ENCODE peak calls at places on chromosomes 4 and X, in seven cellular contexts. T is IMR-90, Z is neuronal stem cell, D is trophoblast cell, W is mesendoderm, J is mesenchymal stem cell, O is H1. E is an unnamed sample.

GRCh38 chr4:140739971-140740370 is 16.2 kb downstream of the TBC1D9 start:
- DNase-seq in D (peak; percentile 17), T (no peak), W (peak; percentile 41), Z (no peak), O (no peak), J (no peak), E (no peak)

GRCh38 chrX:135327299-135327698 is 18.0 kb downstream of the ETDC start:
- DNase-seq in D (no peak), J (peak; percentile 61), O (no peak), Z (no peak), T (peak; percentile 94), W (no peak), E (no peak)

GRCh38 chr4:75658881-75659280 is 14.3 kb downstream of the G3BP2 start:
- DNase-seq in Z (no peak), T (peak; percentile 66), W (no peak), J (peak; percentile 57), D (no peak), O (no peak), E (no peak)

GRCh38 chr4:152784490-152785195 is 4.9 kb downstream of the ARFIP1 start:
- DNase-seq in D (peak; percentile 82), J (peak; percentile 45), Z (no peak), W (peak; percentile 82), O (no peak), T (peak; percentile 40), E (no peak)

GRCh38 chr4:38867478-38868054 is at the start of gene FAM114A1:
- DNase-seq in T (peak; percentile 80), Z (peak; percentile 41), J (peak; percentile 83), D (peak; percentile 87), W (peak; percentile 80), O (peak; percentile 77), E (peak; percentile 63)

GRCh38 chrX:70554523-70554922 is 109.9 kb downstream of the DLG3 start:
- DNase-seq in T (peak; percentile 1), J (no peak), D (no peak), W (no peak), Z (no peak), O (no peak), E (no peak)

GRCh38 chr4:15162465-15163283 is 160.4 kb downstream of the CPEB2 start:
- DNase-seq in W (peak; percentile 19), D (peak; percentile 51), T (peak; percentile 53), J (peak; percentile 34), O (no peak), Z (no peak), E (no peak)

GRCh38 chr4:84870398-84871163 is 95.9 kb downstream of the WDFY3 start:
- DNase-seq in T (peak; percentile 76), D (peak; percentile 79), W (peak; percentile 99), O (peak; percentile 59), J (peak; percentile 83), Z (no peak), E (peak; percentile 70)

GRCh38 chr4:26701786-26702227 is 117.9 kb downstream of the TBC1D19 start:
- DNase-seq in T (peak; percentile 70), D (no peak), W (no peak), O (no peak), J (peak; percentile 26), Z (no peak), E (no peak)

GRCh38 chrX:119425050-119425449 is 25.9 kb downstream of the SLC25A43 start:
- DNase-seq in O (no peak), D (no peak), Z (no peak), W (no peak), T (no peak), J (no peak), E (no peak)

GRCh38 chr4:96407651-96408342 is 567.9 kb downstream of the PDHA2 start:
- DNase-seq in O (no peak), D (no peak), W (no peak), T (no peak), J (no peak), Z (no peak), E (no peak)

GRCh38 chr4:88757067-88757466 is 59.4 kb upstream of the NAP1L5 start:
- DNase-seq in T (peak; percentile 34), O (no peak), D (no peak), J (no peak), Z (no peak), W (no peak), E (no peak)

DNA sequence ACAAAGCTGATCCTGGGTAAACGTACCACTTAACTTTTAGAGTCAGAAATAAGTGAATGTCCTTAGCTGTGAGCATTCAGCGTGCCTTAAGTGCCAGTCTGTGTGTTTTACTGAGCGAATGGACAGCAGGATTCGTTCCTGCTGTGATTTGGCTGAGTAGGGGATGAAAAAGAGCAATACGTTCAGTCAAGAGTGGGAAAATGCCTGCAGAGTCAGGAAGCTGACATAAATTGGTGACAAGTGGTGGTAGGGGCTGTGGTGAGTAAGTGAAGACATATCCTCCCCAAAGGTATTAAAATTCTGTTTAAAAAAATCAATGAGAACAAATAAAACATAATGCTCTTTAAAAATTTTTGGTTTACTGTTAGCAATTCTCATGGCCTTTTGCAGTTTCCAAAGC is 56.6 kb upstream of the TNIP3 start:
- DNase-seq in W (peak; percentile 18), O (no peak), D (no peak), T (no peak), J (no peak), Z (no peak), E (no peak)
- H4K8ac ChIP-seq in W (no peak overlapping the region), O (no peak overlapping the region), D (peak overlapping the region; percentile 16), T (no peak overlapping the region), J (peak overlapping the region; percentile 8), Z (no peak overlapping the region), E (no peak overlapping the region)

DNA sequence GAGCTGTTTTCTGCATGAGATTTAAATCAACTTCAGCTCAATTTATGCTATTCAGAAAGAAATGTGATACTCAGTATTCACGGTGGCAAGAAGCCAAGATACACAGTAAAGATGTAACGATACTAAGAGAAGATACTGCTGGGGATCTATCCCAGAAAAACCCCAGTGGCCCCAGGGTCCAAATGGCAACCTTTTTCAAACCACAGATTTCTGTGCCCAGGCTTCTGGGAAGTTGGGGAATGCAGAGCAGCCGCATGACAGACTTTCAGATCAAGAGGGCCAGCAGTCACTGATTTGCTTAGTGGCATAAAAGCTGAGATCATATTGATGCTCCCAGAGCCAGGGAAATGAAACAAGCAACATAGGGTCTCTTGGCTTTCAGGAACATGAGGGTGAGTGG is 353.9 kb downstream of the AFF2 start:
- DNase-seq in J (no peak), O (no peak), T (no peak), D (no peak), W (no peak), Z (no peak), E (no peak)
- H4K8ac ChIP-seq in J (no peak overlapping the region), O (no peak overlapping the region), T (no peak overlapping the region), D (no peak overlapping the region), W (no peak overlapping the region), Z (no peak overlapping the region), E (no peak overlapping the region)

GRCh38 chrX:48475774-48476577 is at the start of gene FTSJ1:
- DNase-seq in J (peak; percentile 95), T (peak; percentile 93), O (peak; percentile 65), Z (peak; percentile 32), D (peak; percentile 75), W (peak; percentile 86), E (peak; percentile 52)
- H4K8ac ChIP-seq in J (peak within 1 kb of the TSS; percentile 90), T (peak within 1 kb of the TSS; percentile 80), O (peak within 1 kb of the TSS; percentile 85), Z (no peak within 1 kb of the TSS), D (peak within 1 kb of the TSS; percentile 76), W (peak within 1 kb of the TSS; percentile 13), E (no peak within 1 kb of the TSS)

GRCh38 chrX:153520286-153520917 is 3.0 kb downstream of the ATP2B3 start:
- DNase-seq in Z (no peak), T (no peak), D (peak; percentile 63), W (no peak), O (no peak), J (no peak), E (no peak)

GRCh38 chrX:153516055-153516454 is 1.4 kb upstream of the ATP2B3 start:
- DNase-seq in D (no peak), T (peak; percentile 11), O (no peak), J (no peak), Z (no peak), W (no peak), E (no peak)

GRCh38 chrX:153517421-153517820 is at the start of gene ATP2B3:
- DNase-seq in W (no peak), Z (no peak), T (no peak), O (no peak), J (no peak), D (no peak), E (no peak)

GRCh38 chrX:153519569-153520285 is 2.3 kb downstream of the ATP2B3 start:
- DNase-seq in J (no peak), O (no peak), W (no peak), T (peak; percentile 55), D (no peak), Z (no peak), E (no peak)

GRCh38 chrX:153517941-153518834 is 746 bp downstream of the ATP2B3 start:
- DNase-seq in T (no peak), J (no peak), W (no peak), D (no peak), O (no peak), Z (no peak), E (no peak)
- H4K8ac ChIP-seq in T (no peak overlapping the region), J (no peak overlapping the region), W (no peak overlapping the region), D (no peak overlapping the region), O (no peak overlapping the region), Z (no peak overlapping the region), E (no peak overlapping the region)

GRCh38 chrX:46204721-46205422 is 340.3 kb downstream of the ZNF674 start:
- DNase-seq in O (no peak), J (no peak), W (no peak), T (no peak), D (no peak), Z (no peak), E (no peak)
- H4K8ac ChIP-seq in O (no peak overlapping the region), J (no peak overlapping the region), W (no peak overlapping the region), T (no peak overlapping the region), D (no peak overlapping the region), Z (no peak overlapping the region), E (no peak overlapping the region)

DNA sequence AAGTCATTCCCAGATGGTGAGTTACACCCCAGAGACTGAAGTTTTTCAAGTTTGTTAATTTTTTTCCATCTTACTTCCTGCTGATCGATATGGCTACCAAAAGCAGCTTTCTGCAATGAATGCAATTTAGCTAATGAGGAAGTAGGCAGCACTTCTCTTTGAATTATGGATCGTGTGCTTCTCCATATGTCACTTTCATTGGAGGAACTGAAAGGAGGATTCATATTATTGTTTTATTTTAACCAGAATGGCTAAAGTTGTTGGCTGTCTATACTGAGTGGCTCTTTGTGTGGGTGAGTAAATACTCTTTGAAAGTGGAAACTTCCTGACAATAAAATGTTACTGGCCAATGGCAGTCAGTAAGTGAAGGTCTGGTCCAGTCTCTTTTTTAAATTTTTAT is 119.4 kb upstream of the CLNK start:
- DNase-seq in Z (no peak), T (no peak), J (no peak), W (no peak), O (no peak), D (no peak), E (no peak)
- H4K8ac ChIP-seq in Z (no peak overlapping the region), T (no peak overlapping the region), J (no peak overlapping the region), W (no peak overlapping the region), O (no peak overlapping the region), D (no peak overlapping the region), E (no peak overlapping the region)

GRCh38 chr4:28523791-28524190 is 1663.2 kb downstream of the STIM2 start:
- DNase-seq in J (no peak), Z (no peak), O (no peak), W (no peak), T (no peak), D (no peak), E (no peak)

DNA sequence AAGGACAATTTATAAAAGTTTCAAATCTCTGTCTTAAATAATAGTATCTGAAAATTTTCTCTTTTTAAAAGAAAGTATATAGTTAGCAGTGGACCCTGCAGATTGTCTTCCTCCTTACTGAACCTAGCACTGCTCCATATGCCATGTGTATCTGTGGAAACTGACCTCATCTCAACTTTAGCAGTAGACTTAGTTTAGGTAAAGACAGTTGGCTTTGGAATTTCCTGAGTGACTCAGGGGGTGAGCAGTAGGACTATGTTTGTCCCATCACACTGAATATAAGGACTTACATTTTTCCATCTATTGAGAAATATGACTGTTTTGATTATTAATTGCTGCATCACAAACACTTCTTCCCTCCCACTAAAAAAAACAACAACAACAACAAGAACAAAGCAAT is 1658.1 kb downstream of the STIM2 start:
- DNase-seq in Z (no peak), O (no peak), D (no peak), J (peak; percentile 12), W (no peak), T (peak; percentile 76), E (no peak)
- H4K8ac ChIP-seq in Z (no peak overlapping the region), O (no peak overlapping the region), D (no peak overlapping the region), J (no peak overlapping the region), W (no peak overlapping the region), T (no peak overlapping the region), E (no peak overlapping the region)